ENCODE peak calls at places on chromosome 7, in ten cellular contexts. One of them, this sample, is unnamed. For H3K36me3 and H3K4me1, the result is how much of the 10 kb centered on the place peaks cover.

GRCh38 chr7:64888901-64889685 is 14.0 kb upstream of the ZNF273 start:
- DNase-seq in GM23338: peak
- DNase-seq in H1: no peak
- DNase-seq in sigmoid colon: no peak
- DNase-seq in stomach: peak
- DNase-seq in GM12878: no peak
- DNase-seq in SK-N-SH: peak
- DNase-seq in HCT116: no peak
- DNase-seq in suprapubic skin: no peak
- DNase-seq in transverse colon: peak
- DNase-seq in this sample: peak

GRCh38 chr7:21690717-21691116 is 147.9 kb downstream of the DNAH11 start:
- DNase-seq in sigmoid colon: no peak
- DNase-seq in GM23338: peak
- DNase-seq in HCT116: no peak
- DNase-seq in stomach: no peak
- DNase-seq in suprapubic skin: no peak
- DNase-seq in SK-N-SH: no peak
- DNase-seq in GM12878: no peak
- DNase-seq in transverse colon: no peak
- DNase-seq in H1: no peak
- DNase-seq in this sample: no peak

GRCh38 chr7:89511900-89512299 is 642.4 kb upstream of the STEAP1 start:
- DNase-seq in SK-N-SH: no peak
- DNase-seq in suprapubic skin: no peak
- DNase-seq in GM23338: no peak
- DNase-seq in stomach: no peak
- DNase-seq in GM12878: no peak
- DNase-seq in HCT116: no peak
- DNase-seq in transverse colon: no peak
- DNase-seq in sigmoid colon: no peak
- DNase-seq in H1: no peak
- DNase-seq in this sample: no peak

GRCh38 chr7:98049034-98049433 is 57.6 kb upstream of the LMTK2 start:
- DNase-seq in sigmoid colon: no peak
- DNase-seq in stomach: no peak
- DNase-seq in H1: peak
- DNase-seq in GM12878: no peak
- DNase-seq in GM23338: peak
- DNase-seq in HCT116: no peak
- DNase-seq in transverse colon: no peak
- DNase-seq in SK-N-SH: no peak
- DNase-seq in suprapubic skin: peak
- DNase-seq in this sample: no peak

GRCh38 chr7:102407910-102408309 is 11.7 kb downstream of the PRKRIP1 start:
- DNase-seq in H1: no peak
- DNase-seq in transverse colon: no peak
- DNase-seq in sigmoid colon: no peak
- DNase-seq in HCT116: no peak
- DNase-seq in SK-N-SH: no peak
- DNase-seq in GM23338: no peak
- DNase-seq in stomach: no peak
- DNase-seq in GM12878: no peak
- DNase-seq in suprapubic skin: no peak
- DNase-seq in this sample: no peak

GRCh38 chr7:131189488-131189887 is 138.2 kb upstream of the MKLN1 start:
- DNase-seq in HCT116: no peak
- DNase-seq in SK-N-SH: no peak
- DNase-seq in transverse colon: no peak
- DNase-seq in stomach: no peak
- DNase-seq in GM12878: no peak
- DNase-seq in sigmoid colon: no peak
- DNase-seq in suprapubic skin: no peak
- DNase-seq in H1: no peak
- DNase-seq in GM23338: no peak
- DNase-seq in this sample: no peak

GRCh38 chr7:157430721-157431120 is 93.9 kb downstream of the DNAJB6 start:
- DNase-seq in sigmoid colon: peak
- DNase-seq in stomach: no peak
- DNase-seq in transverse colon: no peak
- DNase-seq in GM12878: no peak
- DNase-seq in H1: no peak
- DNase-seq in HCT116: no peak
- DNase-seq in suprapubic skin: peak
- DNase-seq in SK-N-SH: no peak
- DNase-seq in GM23338: no peak
- DNase-seq in this sample: no peak

GRCh38 chr7:75989084-75989725 is 5.2 kb downstream of the TMEM120A start:
- DNase-seq in H1: no peak
- DNase-seq in HCT116: no peak
- DNase-seq in sigmoid colon: no peak
- DNase-seq in GM12878: no peak
- DNase-seq in GM23338: peak
- DNase-seq in SK-N-SH: peak
- DNase-seq in stomach: no peak
- DNase-seq in transverse colon: no peak
- DNase-seq in suprapubic skin: no peak
- DNase-seq in this sample: no peak

DNA sequence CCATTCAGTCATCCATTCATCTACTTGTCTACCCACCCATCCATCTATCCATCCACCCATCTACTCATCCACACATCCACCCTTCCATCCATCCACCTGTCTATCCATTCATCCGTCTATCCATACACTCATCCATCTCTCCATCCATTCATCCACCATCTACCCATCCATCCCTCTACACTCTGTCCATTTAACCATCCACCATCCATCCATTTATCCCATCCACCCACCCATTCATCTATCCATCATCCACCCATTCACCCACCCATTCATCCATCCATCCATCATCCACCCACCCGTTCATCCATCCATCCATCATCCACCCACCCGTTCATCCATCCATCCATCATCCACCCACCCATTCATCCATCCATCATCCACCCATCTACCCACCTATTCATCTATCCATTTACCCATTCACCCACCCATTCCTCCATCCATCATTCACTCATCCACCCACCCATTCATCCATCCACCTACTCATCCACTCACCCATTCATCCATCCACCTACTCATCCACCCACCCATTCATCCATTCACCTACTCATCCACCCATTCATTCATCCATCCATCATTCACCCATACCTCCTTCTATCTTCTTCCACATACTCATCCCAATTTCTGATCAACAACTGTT is 39.3 kb upstream of the ELFN1 start:
- DNase-seq in SK-N-SH: no peak
- DNase-seq in transverse colon: no peak
- DNase-seq in sigmoid colon: no peak
- DNase-seq in GM12878: no peak
- DNase-seq in HCT116: no peak
- DNase-seq in suprapubic skin: no peak
- DNase-seq in GM23338: no peak
- DNase-seq in stomach: no peak
- DNase-seq in H1: no peak
- DNase-seq in this sample: no peak
- H3K36me3 ChIP-seq in SK-N-SH: under half
- H3K36me3 ChIP-seq in transverse colon: under half
- H3K36me3 ChIP-seq in sigmoid colon: under half
- H3K36me3 ChIP-seq in GM12878: under half
- H3K36me3 ChIP-seq in HCT116: under half
- H3K36me3 ChIP-seq in suprapubic skin: under half
- H3K36me3 ChIP-seq in GM23338: under half
- H3K36me3 ChIP-seq in stomach: under half
- H3K36me3 ChIP-seq in H1: under half
- H3K36me3 ChIP-seq in this sample: under half

GRCh38 chr7:116208919-116209318 is 1.4 kb upstream of the TES start:
- DNase-seq in transverse colon: no peak
- DNase-seq in SK-N-SH: no peak
- DNase-seq in suprapubic skin: no peak
- DNase-seq in sigmoid colon: no peak
- DNase-seq in stomach: no peak
- DNase-seq in H1: no peak
- DNase-seq in HCT116: no peak
- DNase-seq in GM12878: no peak
- DNase-seq in GM23338: no peak
- DNase-seq in this sample: no peak

GRCh38 chr7:116211913-116212596 is 1.7 kb downstream of the TES start:
- DNase-seq in sigmoid colon: no peak
- DNase-seq in H1: no peak
- DNase-seq in HCT116: no peak
- DNase-seq in stomach: no peak
- DNase-seq in SK-N-SH: no peak
- DNase-seq in GM23338: no peak
- DNase-seq in GM12878: no peak
- DNase-seq in transverse colon: no peak
- DNase-seq in suprapubic skin: no peak
- DNase-seq in this sample: no peak

GRCh38 chr7:116209561-116210070 is 723 bp upstream of the TES start:
- DNase-seq in suprapubic skin: no peak
- DNase-seq in GM12878: no peak
- DNase-seq in stomach: no peak
- DNase-seq in H1: no peak
- DNase-seq in sigmoid colon: no peak
- DNase-seq in transverse colon: no peak
- DNase-seq in HCT116: no peak
- DNase-seq in SK-N-SH: no peak
- DNase-seq in GM23338: no peak
- DNase-seq in this sample: no peak

GRCh38 chr7:116211006-116211912 is 920 bp downstream of the TES start:
- DNase-seq in stomach: peak
- DNase-seq in H1: peak
- DNase-seq in GM12878: peak
- DNase-seq in transverse colon: peak
- DNase-seq in SK-N-SH: peak
- DNase-seq in GM23338: peak
- DNase-seq in HCT116: peak
- DNase-seq in suprapubic skin: peak
- DNase-seq in sigmoid colon: peak
- DNase-seq in this sample: peak

GRCh38 chr7:116210345-116211005 is at the start of gene TES:
- DNase-seq in transverse colon: peak
- DNase-seq in suprapubic skin: no peak
- DNase-seq in SK-N-SH: peak
- DNase-seq in GM23338: peak
- DNase-seq in GM12878: no peak
- DNase-seq in H1: peak
- DNase-seq in stomach: peak
- DNase-seq in HCT116: peak
- DNase-seq in sigmoid colon: peak
- DNase-seq in this sample: peak
- TF ChIP-seq POLR2AphosphoS5 in transverse colon: peak
- TF ChIP-seq POLR2AphosphoS5 in suprapubic skin: no peak
- TF ChIP-seq POLR2AphosphoS5 in SK-N-SH: no peak
- TF ChIP-seq POLR2AphosphoS5 in GM23338: peak
- TF ChIP-seq POLR2AphosphoS5 in GM12878: no peak
- TF ChIP-seq POLR2AphosphoS5 in H1: no peak
- TF ChIP-seq POLR2AphosphoS5 in stomach: peak
- TF ChIP-seq POLR2AphosphoS5 in HCT116: peak
- TF ChIP-seq POLR2AphosphoS5 in sigmoid colon: peak
- TF ChIP-seq POLR2AphosphoS5 in this sample: peak

DNA sequence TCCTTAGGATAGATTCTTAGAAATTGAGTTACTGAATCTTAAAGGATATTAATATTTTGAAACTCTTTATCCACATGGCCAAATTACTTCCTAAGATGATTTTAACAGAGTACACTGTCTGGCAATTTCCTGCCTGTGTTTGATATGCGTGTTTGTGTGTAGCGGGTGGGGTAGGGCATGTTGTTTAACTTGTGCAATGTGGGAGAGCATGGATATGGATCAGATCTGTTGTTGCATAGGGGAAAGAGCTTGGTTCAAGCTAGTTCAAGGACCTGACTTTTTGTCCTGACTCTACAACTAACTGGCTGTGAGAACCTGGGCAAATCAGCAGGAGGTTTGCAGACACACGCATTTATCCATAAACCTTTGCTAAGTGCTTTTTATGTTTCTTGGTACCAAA is 96.4 kb upstream of the PRR15 start:
- DNase-seq in GM12878: no peak
- DNase-seq in suprapubic skin: no peak
- DNase-seq in SK-N-SH: no peak
- DNase-seq in transverse colon: peak
- DNase-seq in GM23338: no peak
- DNase-seq in stomach: no peak
- DNase-seq in sigmoid colon: no peak
- DNase-seq in H1: no peak
- DNase-seq in HCT116: no peak
- DNase-seq in this sample: no peak
- H3K4me1 ChIP-seq in GM12878: under half
- H3K4me1 ChIP-seq in suprapubic skin: under half
- H3K4me1 ChIP-seq in SK-N-SH: under half
- H3K4me1 ChIP-seq in transverse colon: under half
- H3K4me1 ChIP-seq in GM23338: under half
- H3K4me1 ChIP-seq in stomach: under half
- H3K4me1 ChIP-seq in sigmoid colon: under half
- H3K4me1 ChIP-seq in H1: under half
- H3K4me1 ChIP-seq in HCT116: under half
- H3K4me1 ChIP-seq in this sample: under half

GRCh38 chr7:100682228-100682741 is 8.7 kb downstream of the GNB2 start:
- DNase-seq in suprapubic skin: no peak
- DNase-seq in sigmoid colon: peak
- DNase-seq in H1: no peak
- DNase-seq in GM12878: no peak
- DNase-seq in SK-N-SH: peak
- DNase-seq in transverse colon: peak
- DNase-seq in HCT116: no peak
- DNase-seq in stomach: no peak
- DNase-seq in GM23338: no peak
- DNase-seq in this sample: no peak

GRCh38 chr7:100681491-100682227 is 8.1 kb downstream of the GNB2 start:
- DNase-seq in HCT116: no peak
- DNase-seq in transverse colon: peak
- DNase-seq in stomach: no peak
- DNase-seq in suprapubic skin: no peak
- DNase-seq in GM23338: no peak
- DNase-seq in H1: no peak
- DNase-seq in SK-N-SH: peak
- DNase-seq in GM12878: no peak
- DNase-seq in sigmoid colon: peak
- DNase-seq in this sample: no peak

GRCh38 chr7:100684534-100685042 is 9.5 kb downstream of the GIGYF1 start:
- DNase-seq in SK-N-SH: no peak
- DNase-seq in GM12878: no peak
- DNase-seq in HCT116: no peak
- DNase-seq in GM23338: no peak
- DNase-seq in stomach: no peak
- DNase-seq in transverse colon: no peak
- DNase-seq in sigmoid colon: no peak
- DNase-seq in H1: no peak
- DNase-seq in suprapubic skin: no peak
- DNase-seq in this sample: no peak

GRCh38 chr7:100683659-100684533 is 10.2 kb downstream of the GIGYF1 start:
- DNase-seq in suprapubic skin: no peak
- DNase-seq in H1: no peak
- DNase-seq in GM12878: no peak
- DNase-seq in sigmoid colon: no peak
- DNase-seq in HCT116: no peak
- DNase-seq in GM23338: no peak
- DNase-seq in stomach: no peak
- DNase-seq in transverse colon: no peak
- DNase-seq in SK-N-SH: peak
- DNase-seq in this sample: no peak

DNA sequence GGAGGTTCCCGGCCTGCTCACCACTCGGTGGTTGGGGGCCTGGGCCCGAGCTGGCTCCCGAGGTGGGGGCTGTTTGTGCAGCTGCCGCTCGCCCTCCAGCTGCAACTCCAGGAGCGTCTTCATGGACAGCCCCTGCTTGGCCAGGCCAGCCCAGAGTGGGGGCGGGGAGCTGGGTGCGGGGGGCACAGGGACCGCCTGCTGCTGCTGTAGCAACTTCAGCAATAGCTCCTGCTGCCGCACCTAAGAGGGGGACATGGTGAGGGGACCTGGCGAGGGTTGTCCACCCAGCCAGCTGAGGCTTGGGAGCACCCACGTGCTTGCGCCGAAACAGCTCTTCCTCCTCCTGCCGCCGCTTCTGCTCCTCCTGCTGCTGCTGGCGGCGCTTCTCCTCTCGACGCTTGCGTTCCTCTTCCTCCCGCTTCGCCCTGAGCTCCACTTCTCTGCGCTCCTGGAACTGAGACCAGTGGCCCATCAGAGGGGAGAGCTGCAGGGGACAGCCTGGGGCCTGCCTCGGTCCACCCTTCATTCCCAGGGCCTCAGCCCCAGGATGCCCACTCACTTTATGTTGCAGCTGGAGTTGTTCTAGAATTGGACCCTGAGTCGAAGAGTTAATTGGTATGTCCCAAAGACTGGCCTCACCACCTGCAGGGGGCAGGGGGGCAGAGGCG is 9.6 kb downstream of the GNB2 start:
- DNase-seq in HCT116: no peak
- DNase-seq in H1: no peak
- DNase-seq in sigmoid colon: no peak
- DNase-seq in GM23338: no peak
- DNase-seq in transverse colon: no peak
- DNase-seq in stomach: no peak
- DNase-seq in suprapubic skin: no peak
- DNase-seq in SK-N-SH: peak
- DNase-seq in GM12878: no peak
- DNase-seq in this sample: no peak
- H3K36me3 ChIP-seq in HCT116: under half
- H3K36me3 ChIP-seq in H1: half or more
- H3K36me3 ChIP-seq in sigmoid colon: half or more
- H3K36me3 ChIP-seq in GM23338: under half
- H3K36me3 ChIP-seq in transverse colon: half or more
- H3K36me3 ChIP-seq in stomach: half or more
- H3K36me3 ChIP-seq in suprapubic skin: half or more
- H3K36me3 ChIP-seq in SK-N-SH: half or more
- H3K36me3 ChIP-seq in GM12878: under half
- H3K36me3 ChIP-seq in this sample: under half

This sample was measured in breast epithelium.